ENCODE peak calls at places on chromosomes 1 and 21, in seven cellular contexts. J is H9, N is neuronal stem cell, Z is mesendoderm, M is H1, T is mesenchymal stem cell, B is trophoblast cell. K is an unnamed sample.

GRCh38 chr1:183149273-183149672 is 36.8 kb upstream of the LAMC2 start:
- DNase-seq in N (no peak), M (no peak), J (no peak), Z (no peak), B (no peak), T (no peak), K (no peak)

GRCh38 chr1:21100496-21100895 is 76.2 kb downstream of the EIF4G3 start:
- DNase-seq in N (no peak), B (peak), M (no peak), T (peak), Z (no peak), J (no peak), K (no peak)

GRCh38 chr1:245984390-245985155 is 522.5 kb downstream of the SMYD3 start:
- DNase-seq in M (no peak), B (no peak), N (no peak), Z (no peak), J (no peak), T (peak), K (peak)

GRCh38 chr1:9559673-9560072 is 20.4 kb downstream of the SLC25A33 start:
- DNase-seq in T (no peak), B (no peak), N (no peak), Z (no peak), J (no peak), M (no peak), K (no peak)

GRCh38 chr21:35041122-35041521 is 8.0 kb downstream of the RUNX1 start:
- DNase-seq in Z (no peak), B (no peak), J (no peak), T (no peak), N (no peak), M (no peak), K (no peak)

GRCh38 chr1:156152628-156153027 is 757 bp upstream of the SEMA4A start:
- DNase-seq in N (no peak), B (no peak), T (peak), Z (no peak), M (no peak), J (no peak), K (no peak)

GRCh38 chr21:43187715-43188114 is 18.9 kb downstream of the CRYAA start:
- DNase-seq in Z (no peak), B (no peak), M (no peak), N (no peak), T (peak), J (no peak), K (no peak)

GRCh38 chr1:94542088-94542671 is 621 bp upstream of the F3 start:
- DNase-seq in T (peak), Z (peak), B (peak), M (peak), N (no peak), J (no peak), K (peak)

GRCh38 chr1:244653439-244654283 is 735 bp downstream of the DESI2 start:
- DNase-seq in T (peak), B (peak), J (peak), Z (peak), M (no peak), N (peak), K (peak)

GRCh38 chr21:33540711-33541104 is 1.2 kb downstream of the GART start:
- DNase-seq in Z (peak), J (no peak), T (no peak), N (no peak), B (peak), M (no peak), K (no peak)

GRCh38 chr1:11478571-11479374 is at the start of gene DISP3:
- DNase-seq in N (peak), Z (peak), J (peak), T (peak), B (peak), M (peak), K (peak)

GRCh38 chr1:89757532-89757931 is 63.3 kb upstream of the LRRC8D start:
- DNase-seq in N (no peak), J (no peak), M (no peak), B (peak), T (peak), Z (no peak), K (peak)

GRCh38 chr1:196372896-196373536 is 235.2 kb downstream of the KCNT2 start:
- DNase-seq in B (peak), T (peak), J (no peak), Z (peak), M (no peak), N (peak), K (peak)

GRCh38 chr1:162697140-162697895 is 65.1 kb downstream of the DDR2 start:
- DNase-seq in B (no peak), J (no peak), N (no peak), T (no peak), M (no peak), Z (no peak), K (no peak)

GRCh38 chr1:25099343-25099951 is 132.9 kb downstream of the SYF2 start:
- DNase-seq in B (peak), Z (no peak), N (no peak), T (peak), J (no peak), M (no peak), K (no peak)

GRCh38 chr1:156128749-156129682 is 14.5 kb downstream of the LMNA start:
- DNase-seq in B (peak), N (no peak), J (no peak), M (no peak), T (peak), Z (no peak), K (peak)

GRCh38 chr1:150604226-150604588 is 24.8 kb upstream of the MCL1 start:
- DNase-seq in M (no peak), N (no peak), B (no peak), Z (no peak), J (no peak), T (no peak), K (no peak)

GRCh38 chr1:45412899-45413298 is 72.7 kb upstream of the MUTYH start:
- DNase-seq in B (no peak), Z (no peak), T (no peak), J (no peak), N (no peak), M (no peak), K (no peak)

GRCh38 chr1:115426271-115426771 is 88.3 kb upstream of the NGF start:
- DNase-seq in M (no peak), N (no peak), T (peak), Z (peak), J (no peak), B (peak), K (peak)

GRCh38 chr1:58457023-58457635 is 89.4 kb downstream of the OMA1 start:
- DNase-seq in T (no peak), B (no peak), Z (no peak), N (no peak), M (no peak), J (no peak), K (no peak)

GRCh38 chr1:214400136-214400535 is 119.2 kb downstream of the SMYD2 start:
- DNase-seq in T (no peak), J (no peak), M (peak), B (no peak), Z (no peak), N (no peak), K (peak)

GRCh38 chr1:67793562-67793961 is 39.7 kb downstream of the GNG12 start:
- DNase-seq in T (peak), N (no peak), B (no peak), Z (no peak), M (no peak), J (no peak), K (peak)

GRCh38 chr1:243718893-243719292 is 131.2 kb downstream of the AKT3 start:
- DNase-seq in T (peak), J (no peak), Z (peak), N (no peak), M (no peak), B (peak), K (peak)

GRCh38 chr1:150371110-150371509 is 7.2 kb downstream of the RPRD2 start:
- DNase-seq in M (no peak), B (no peak), T (no peak), N (no peak), J (no peak), Z (no peak), K (no peak)

GRCh38 chr21:17802568-17802967 is 16.6 kb downstream of the C21orf91 start:
- DNase-seq in T (peak), Z (no peak), B (no peak), M (no peak), N (no peak), J (no peak), K (peak)

GRCh38 chr1:204826970-204827369 is 43.7 kb upstream of the NFASC start:
- DNase-seq in J (peak), T (no peak), M (peak), B (peak), N (no peak), Z (peak), K (no peak)

GRCh38 chr1:145999321-146000024 is 3.1 kb upstream of the TXNIP start:
- DNase-seq in M (no peak), Z (no peak), J (no peak), T (no peak), B (no peak), N (no peak), K (no peak)

GRCh38 chr1:226355679-226356583 is 47.0 kb upstream of the LIN9 start:
- DNase-seq in Z (no peak), J (no peak), B (no peak), T (peak), N (no peak), M (no peak), K (no peak)
- H2BK5ac ChIP-seq in Z (no peak), J (no peak), B (no peak), T (no peak), N (no peak), M (no peak), K (no peak)

GRCh38 chr1:172472495-172472894 is 28.6 kb upstream of the PIGC start:
- DNase-seq in N (no peak), T (no peak), B (no peak), J (no peak), M (no peak), Z (no peak), K (no peak)
- H3K23ac ChIP-seq in N (no peak), T (no peak), B (no peak), J (no peak), M (no peak), Z (no peak), K (no peak)

DNA sequence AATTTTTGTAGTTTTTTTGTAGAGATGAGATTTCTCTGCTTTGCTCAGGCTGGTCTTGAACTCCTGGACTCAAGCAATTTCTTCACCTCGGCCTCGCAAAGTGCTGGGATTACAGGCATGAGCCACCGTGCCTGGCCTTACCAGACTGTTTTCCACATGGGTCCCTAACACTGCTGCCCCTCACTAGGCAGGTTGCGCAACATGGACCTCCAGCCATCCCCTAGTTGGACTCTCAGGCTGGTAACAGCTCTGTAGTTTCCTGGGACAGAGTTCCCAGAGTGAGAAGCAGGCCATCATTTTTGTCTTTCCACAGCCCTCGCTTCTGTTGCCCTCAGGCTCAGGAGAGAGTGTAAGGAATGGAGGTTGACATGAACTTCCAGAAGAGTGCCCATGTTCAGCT is 156.1 kb downstream of the CTH start:
- DNase-seq in J (no peak), N (no peak), Z (no peak), M (no peak), T (no peak), B (no peak), K (no peak)
- H2BK5ac ChIP-seq in J (no peak), N (no peak), Z (no peak), M (no peak), T (no peak), B (no peak), K (no peak)

DNA sequence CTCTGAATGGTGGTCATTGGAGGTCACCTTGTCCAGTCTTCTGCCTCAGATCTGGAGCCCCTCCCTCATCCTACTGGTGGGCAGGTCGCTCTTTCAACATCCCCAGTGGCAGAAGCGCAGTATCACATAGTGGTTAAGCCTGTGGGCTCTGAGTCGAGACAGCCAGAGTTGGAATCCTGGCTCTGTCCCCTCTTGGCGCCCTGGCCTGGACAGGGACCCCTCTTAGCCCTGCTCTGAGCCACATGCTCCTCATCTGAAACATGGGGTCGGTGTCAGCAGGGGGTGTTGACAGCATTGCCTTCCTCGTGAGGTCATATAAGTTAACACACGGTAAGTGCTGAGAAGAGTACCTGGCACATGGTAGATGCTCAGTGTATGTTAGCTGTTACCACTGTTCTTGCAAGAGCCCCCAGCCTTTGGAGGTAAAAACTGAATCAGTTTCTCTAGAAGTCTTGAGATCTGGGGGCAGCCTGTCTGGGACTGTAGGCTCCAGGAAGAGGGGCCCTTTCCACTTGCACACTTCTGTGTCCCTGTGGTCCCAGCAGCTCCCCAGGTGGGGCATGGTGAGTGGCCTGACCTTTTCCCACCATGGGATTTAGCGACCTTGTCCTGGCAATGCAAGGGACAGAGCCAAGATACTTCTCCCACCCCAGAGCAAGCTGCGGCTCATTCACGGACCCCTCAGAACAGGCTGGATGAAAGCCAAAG is 6.4 kb downstream of the ZC3H12A start:
- DNase-seq in M (no peak), T (no peak), Z (no peak), B (no peak), N (no peak), J (no peak), K (no peak)
- H3K23ac ChIP-seq in M (no peak), T (no peak), Z (no peak), B (no peak), N (peak), J (no peak), K (no peak)

GRCh38 chr1:241083285-241083684 is 273.7 kb downstream of the RGS7 start:
- DNase-seq in N (no peak), J (no peak), M (no peak), Z (no peak), T (no peak), B (no peak), K (no peak)
- H2BK5ac ChIP-seq in N (no peak), J (no peak), M (no peak), Z (no peak), T (no peak), B (no peak), K (no peak)

GRCh38 chr1:88029899-88030298 is 654.2 kb upstream of the PKN2 start:
- DNase-seq in N (no peak), M (no peak), J (no peak), T (no peak), B (no peak), Z (peak), K (no peak)

GRCh38 chr1:88029142-88029541 is 654.9 kb upstream of the PKN2 start:
- DNase-seq in B (no peak), J (no peak), N (no peak), T (peak), Z (peak), M (no peak), K (peak)
- H3K23ac ChIP-seq in B (no peak), J (no peak), N (no peak), T (no peak), Z (no peak), M (no peak), K (no peak)

GRCh38 chr1:198132060-198132781 is 24.6 kb upstream of the NEK7 start:
- DNase-seq in M (no peak), J (no peak), N (no peak), T (no peak), Z (no peak), B (peak), K (no peak)
- H2BK5ac ChIP-seq in M (no peak), J (no peak), N (no peak), T (no peak), Z (no peak), B (no peak), K (no peak)

DNA sequence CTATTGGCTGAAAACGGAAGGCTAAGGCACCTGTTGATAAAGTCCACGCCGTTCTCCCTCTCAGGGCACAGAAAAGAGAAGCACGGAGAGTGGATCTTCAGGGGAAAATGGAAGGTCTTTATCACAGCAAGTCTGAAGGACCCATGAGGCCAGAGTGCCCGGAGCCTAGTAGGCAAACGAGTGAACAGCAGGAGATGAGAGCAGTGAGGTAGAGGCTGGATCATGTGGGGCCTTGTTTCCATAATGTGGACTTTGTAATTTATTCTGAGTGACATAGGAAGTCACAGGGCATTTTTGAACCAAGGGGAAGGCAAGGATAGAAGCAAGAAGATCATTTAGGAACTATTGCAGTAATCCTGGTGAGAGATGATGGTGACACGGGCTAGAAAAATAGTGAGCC is 287.2 kb upstream of the NRIP1 start:
- DNase-seq in J (no peak), Z (no peak), N (no peak), B (no peak), T (no peak), M (no peak), K (no peak)
- H3K23ac ChIP-seq in J (no peak), Z (no peak), N (no peak), B (no peak), T (no peak), M (no peak), K (no peak)

DNA sequence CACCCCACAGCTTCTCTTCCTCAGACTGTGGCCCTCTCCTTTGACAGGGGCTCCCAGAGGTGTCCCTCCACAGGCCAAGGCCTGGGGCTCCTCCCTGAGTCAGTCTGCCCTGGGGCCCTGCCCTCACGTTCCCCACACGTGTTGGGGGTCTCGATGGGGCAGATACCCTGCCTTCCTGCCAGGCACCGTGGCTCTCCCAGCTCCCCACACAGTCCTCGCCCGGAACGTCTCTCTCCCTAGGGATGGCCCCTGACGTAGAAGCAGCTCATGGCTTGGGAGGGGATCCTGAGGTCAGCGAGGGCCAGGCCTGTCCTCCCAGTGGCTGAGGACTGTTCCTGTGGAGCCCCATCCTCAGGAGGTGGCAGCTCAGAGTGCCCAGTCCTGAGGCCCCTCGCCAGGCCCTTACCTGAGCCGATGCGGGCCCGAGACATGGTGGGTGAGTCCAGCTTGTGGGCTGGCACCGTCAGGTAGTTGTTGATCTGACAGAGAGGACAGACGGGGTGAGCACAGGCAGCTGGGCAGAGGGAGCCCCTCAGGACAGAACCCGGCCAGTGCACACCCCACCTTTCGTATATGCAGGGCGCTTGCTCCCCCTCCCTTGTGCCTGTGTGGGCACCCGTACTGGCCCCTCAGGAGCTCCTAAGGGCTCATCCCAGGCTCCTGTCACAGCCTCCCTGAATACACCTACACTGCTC is 54.0 kb downstream of the SLC9A1 start:
- DNase-seq in B (no peak), T (no peak), M (no peak), N (no peak), J (no peak), Z (no peak), K (no peak)
- H2BK5ac ChIP-seq in B (no peak), T (no peak), M (peak), N (peak), J (no peak), Z (no peak), K (no peak)